ENCODE peak calls at places on chromosomes 3 and 15, in four cellular contexts. N, M, E and X are unnamed samples.

GRCh38 chr3:69179740-69180372 is 57.5 kb upstream of the LMOD3 start:
- DNase-seq in N (no peak), M (no peak), E (no peak), X (no peak)

GRCh38 chr3:126201168-126201567 is 20.8 kb upstream of the ALDH1L1 start:
- DNase-seq in E (no peak), M (no peak), N (no peak), X (no peak)

GRCh38 chr15:76460347-76460746 is 123.8 kb downstream of the ISL2 start:
- DNase-seq in E (no peak), M (no peak), N (no peak), X (no peak)

GRCh38 chr3:192038726-192039125 is 577.8 kb downstream of the PYDC2 start:
- DNase-seq in E (no peak), M (no peak), N (no peak), X (no peak)

GRCh38 chr3:15997274-15997943 is 177.1 kb upstream of the GALNT15 start:
- DNase-seq in E (no peak), M (no peak), N (no peak), X (no peak)

GRCh38 chr3:13278783-13279531 is 141.2 kb downstream of the NUP210 start:
- DNase-seq in M (peak; percentile 44), E (no peak), N (no peak), X (no peak)

GRCh38 chr15:70342554-70343548 is 245.1 kb upstream of the TLE3 start:
- DNase-seq in M (no peak), N (no peak), E (no peak), X (no peak)

GRCh38 chr15:79436037-79436780 is 4.1 kb downstream of the MINAR1 start:
- DNase-seq in E (no peak), M (peak; percentile 10), N (no peak), X (no peak)

GRCh38 chr3:107993771-107994170 is 97.1 kb downstream of the CD47 start:
- DNase-seq in E (no peak), N (no peak), M (peak; percentile 22), X (no peak)

GRCh38 chr15:31328425-31328998 is 1.9 kb downstream of the KLF13 start:
- DNase-seq in N (peak; percentile 63), E (no peak), M (peak; percentile 49), X (no peak)